ENCODE peak calls at places on chromosomes 13 and 19, in five cellular contexts. C is neuronal stem cell, J is tibial nerve, W is thoracic aorta, S is transverse colon. X is an unnamed sample.

GRCh38 chr19:7505288-7505681 is 10.6 kb upstream of the ZNF358 start:
- DNase-seq in J (no peak), C (no peak), S (peak; percentile 40), W (no peak), X (no peak)

GRCh38 chr13:45575830-45576180 is 39.7 kb downstream of the ERICH6B start:
- DNase-seq in S (no peak), W (no peak), J (no peak), C (no peak), X (no peak)

GRCh38 chr13:110186221-110186838 is 120.6 kb downstream of the COL4A1 start:
- DNase-seq in S (no peak), W (no peak), C (no peak), J (no peak), X (no peak)

GRCh38 chr13:113077953-113078894 is 27.4 kb upstream of the F7 start:
- DNase-seq in S (no peak), C (no peak), J (no peak), W (no peak), X (no peak)

GRCh38 chr13:77300176-77301141 is 26.4 kb downstream of the MYCBP2 start:
- DNase-seq in W (no peak), S (no peak), J (no peak), C (no peak), X (no peak)

GRCh38 chr13:66748712-66749111 is 481.4 kb downstream of the PCDH9 start:
- DNase-seq in S (no peak), W (no peak), C (no peak), J (no peak), X (no peak)

GRCh38 chr13:72458701-72459100 is 268.7 kb downstream of the MZT1 start:
- DNase-seq in J (no peak), C (no peak), S (no peak), W (no peak), X (no peak)

GRCh38 chr19:18399008-18399407 is 1.6 kb upstream of the LRRC25 start:
- DNase-seq in W (no peak), C (no peak), S (peak; percentile 60), J (no peak), X (no peak)

GRCh38 chr19:14103310-14103709 is 12.8 kb upstream of the SAMD1 start:
- DNase-seq in W (no peak), J (no peak), C (no peak), S (no peak), X (no peak)

GRCh38 chr19:17757125-17757524 is 5.8 kb downstream of the FCHO1 start:
- DNase-seq in C (no peak), S (peak; percentile 71), W (no peak), J (no peak), X (peak; percentile 89)

GRCh38 chr19:28793391-28794168 is 419.4 kb downstream of the UQCRFS1 start:
- DNase-seq in J (no peak), S (no peak), C (peak; percentile 6), W (no peak), X (no peak)

GRCh38 chr13:37486171-37486661 is 112.4 kb downstream of the POSTN start:
- DNase-seq in S (no peak), C (no peak), J (no peak), W (no peak), X (no peak)

GRCh38 chr13:29583073-29583785 is 12.3 kb downstream of the SLC7A1 start:
- DNase-seq in J (no peak), C (no peak), S (no peak), W (no peak), X (no peak)

GRCh38 chr13:29589967-29590366 is 5.5 kb downstream of the SLC7A1 start:
- DNase-seq in W (no peak), J (no peak), C (no peak), S (no peak), X (no peak)

GRCh38 chr13:29589234-29589633 is 6.3 kb downstream of the SLC7A1 start:
- DNase-seq in J (no peak), W (no peak), S (no peak), C (peak; percentile 29), X (no peak)

GRCh38 chr13:29591310-29591709 is 4.2 kb downstream of the SLC7A1 start:
- DNase-seq in W (no peak), C (no peak), J (no peak), S (no peak), X (no peak)

DNA sequence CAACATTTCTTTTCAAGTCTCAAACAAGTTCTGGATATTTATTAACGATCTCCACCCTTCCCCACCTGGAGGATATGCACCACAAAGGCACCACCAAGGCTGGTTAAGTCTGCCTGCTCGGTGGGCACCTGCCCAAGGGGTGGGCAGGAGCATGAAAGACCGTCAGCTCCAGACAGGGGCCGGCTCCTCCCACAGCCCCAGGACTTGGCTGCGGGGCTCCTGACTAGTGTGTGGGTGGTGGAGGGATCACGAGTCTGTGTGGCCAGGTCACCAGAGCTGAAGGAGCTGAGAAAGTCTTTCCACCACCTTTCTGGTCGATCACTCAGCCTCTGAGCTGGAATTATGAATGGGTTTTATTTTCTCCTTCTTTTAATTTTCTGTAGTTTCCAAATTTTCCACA is 7.8 kb downstream of the SLC7A1 start:
- DNase-seq in J (no peak), S (no peak), W (no peak), C (no peak), X (no peak)
- H3K27ac ChIP-seq in J (no peak overlapping the region), S (no peak overlapping the region), W (no peak overlapping the region), C (no peak overlapping the region), X (no peak overlapping the region)

GRCh38 chr19:41328157-41328817 is 18.3 kb downstream of the CCDC97 start:
- DNase-seq in W (no peak), S (no peak), C (no peak), J (no peak), X (no peak)

GRCh38 chr19:41328818-41329220 is 18.8 kb downstream of the CCDC97 start:
- DNase-seq in C (no peak), J (no peak), S (no peak), W (no peak), X (no peak)

GRCh38 chr19:41327076-41327475 is 17.1 kb downstream of the CCDC97 start:
- DNase-seq in C (no peak), S (no peak), J (no peak), W (no peak), X (no peak)

GRCh38 chr19:41325947-41326706 is 16.2 kb downstream of the CCDC97 start:
- DNase-seq in W (no peak), S (peak; percentile 39), C (no peak), J (no peak), X (no peak)

GRCh38 chr19:41327499-41328156 is 17.7 kb downstream of the CCDC97 start:
- DNase-seq in C (no peak), J (no peak), W (no peak), S (peak; percentile 88), X (no peak)
- H3K27ac ChIP-seq in C (no peak overlapping the region), J (peak overlapping the region; percentile 83), W (peak overlapping the region; percentile 96), S (peak overlapping the region; percentile 85), X (peak overlapping the region; percentile 37)

GRCh38 chr13:27635256-27635655 is 13.6 kb downstream of the POLR1D start:
- DNase-seq in C (no peak), W (no peak), J (no peak), S (no peak), X (no peak)

GRCh38 chr13:27634231-27634630 is 12.5 kb downstream of the POLR1D start:
- DNase-seq in J (no peak), W (no peak), C (no peak), S (no peak), X (no peak)

GRCh38 chr13:27632648-27633047 is 11.0 kb downstream of the POLR1D start:
- DNase-seq in S (no peak), C (no peak), J (no peak), W (no peak), X (no peak)

GRCh38 chr13:27636624-27637288 is 15.1 kb downstream of the POLR1D start:
- DNase-seq in W (no peak), J (no peak), S (no peak), C (no peak), X (no peak)

DNA sequence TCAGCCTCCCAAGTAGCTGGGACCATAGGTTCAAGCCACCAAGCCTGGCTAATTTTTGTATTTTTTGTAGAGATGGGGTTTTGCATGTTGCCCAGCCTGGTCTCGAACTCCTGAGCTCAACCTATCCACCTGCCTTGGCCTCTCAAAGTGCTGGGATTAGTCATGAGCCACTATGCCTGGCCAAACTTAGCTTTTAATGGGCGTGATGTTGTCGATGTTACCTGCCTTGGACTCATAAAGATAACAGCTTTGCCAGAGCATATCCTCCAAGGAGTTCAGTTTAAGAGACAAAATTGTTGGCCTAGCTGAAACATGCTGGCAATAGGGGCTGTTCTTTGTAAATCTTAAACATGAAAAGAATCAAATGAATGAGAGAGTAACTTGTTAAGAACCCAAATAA is 13.1 kb downstream of the POLR1D start:
- DNase-seq in S (no peak), J (no peak), W (no peak), C (no peak), X (no peak)
- H3K27ac ChIP-seq in S (no peak overlapping the region), J (no peak overlapping the region), W (no peak overlapping the region), C (no peak overlapping the region), X (no peak overlapping the region)

GRCh38 chr19:15934332-15935078 is at the start of gene CYP4F11:
- DNase-seq in J (no peak), C (no peak), S (peak; percentile 95), W (peak; percentile 42), X (no peak)
- H3K27ac ChIP-seq in J (peak within 1 kb of the TSS; percentile 87), C (no peak within 1 kb of the TSS), S (peak within 1 kb of the TSS; percentile 88), W (peak within 1 kb of the TSS; percentile 79), X (peak within 1 kb of the TSS; percentile 36)

DNA sequence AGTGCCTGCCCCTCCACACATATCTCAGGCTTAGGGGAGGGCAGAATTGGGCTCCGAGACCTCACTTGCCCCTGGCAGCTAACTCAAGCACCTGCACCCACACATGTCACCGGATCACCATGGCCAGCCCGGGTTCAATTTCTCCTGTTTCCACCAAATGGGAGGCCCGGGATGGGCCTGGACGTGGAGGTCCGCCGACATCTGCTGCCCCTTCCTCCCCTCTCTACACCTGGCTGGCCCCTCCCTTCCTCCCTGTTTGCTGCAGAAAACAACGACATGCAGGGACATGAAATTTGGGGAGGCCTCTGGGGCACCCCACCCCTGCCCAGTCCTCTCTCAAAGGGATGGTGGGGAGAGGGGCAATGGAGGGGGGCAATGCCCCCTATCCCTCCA is 1.3 kb downstream of the PRKD2 start:
- DNase-seq in W (no peak), C (no peak), J (no peak), S (no peak), X (no peak)
- H3K27ac ChIP-seq in W (no peak overlapping the region), C (no peak overlapping the region), J (peak overlapping the region; percentile 92), S (peak overlapping the region; percentile 95), X (no peak overlapping the region)

GRCh38 chr19:38843175-38843758 is 6.5 kb downstream of the HNRNPL start:
- DNase-seq in S (no peak), W (no peak), J (no peak), C (no peak), X (no peak)
- H3K27ac ChIP-seq in S (peak overlapping the region; percentile 5), W (no peak overlapping the region), J (peak overlapping the region; percentile 10), C (no peak overlapping the region), X (no peak overlapping the region)

DNA sequence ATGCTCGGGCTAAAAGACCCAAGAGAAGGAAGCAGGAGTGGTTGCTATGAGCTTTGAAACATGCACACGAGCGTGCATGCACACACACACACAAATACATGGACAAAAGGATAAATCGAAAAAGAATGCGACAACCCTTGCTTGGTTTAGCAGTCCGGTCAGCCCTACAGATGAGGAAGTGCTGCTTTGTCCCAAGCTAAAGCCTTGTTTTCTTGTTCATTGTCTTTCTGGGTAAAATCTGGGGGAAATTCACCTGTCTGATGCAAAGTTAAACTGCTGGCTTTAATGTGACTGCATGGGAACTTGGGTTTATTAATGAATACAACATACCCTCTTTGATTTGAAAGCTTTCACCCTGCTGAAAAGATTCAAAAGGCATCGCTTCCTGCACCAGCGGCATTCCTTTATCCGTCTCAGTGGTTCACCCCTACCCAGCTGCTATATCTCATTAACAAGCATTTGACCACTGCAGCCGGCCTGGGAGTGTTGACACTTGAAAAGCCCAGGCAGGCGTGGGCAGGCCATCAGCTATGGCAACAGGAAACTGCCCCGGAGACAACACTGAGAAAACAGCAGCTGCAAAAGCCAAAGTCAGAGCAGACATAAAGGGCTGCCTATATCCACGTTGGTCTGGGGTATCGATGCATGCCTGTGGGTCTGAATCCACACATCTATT is 301.7 kb downstream of the NDFIP2 start:
- DNase-seq in C (peak; percentile 85), S (no peak), W (no peak), J (peak; percentile 23), X (peak; percentile 5)
- H3K27ac ChIP-seq in C (peak overlapping the region; percentile 81), S (no peak overlapping the region), W (no peak overlapping the region), J (peak overlapping the region; percentile 8), X (peak overlapping the region; percentile 11)